ENCODE peak calls at places on chromosome 14, in four cellular contexts. One of them, this sample, is unnamed.
A peak's percentile ranks its signal among the peaks of the same experiment; 100 is the strongest.

GRCh38 chr14:31930493-31931225 is 146.4 kb upstream of the ARHGAP5 start:
- DNase-seq in ovary: no peak
- DNase-seq in psoas muscle: no peak
- DNase-seq in upper lobe of right lung: no peak
- DNase-seq in this sample: no peak

GRCh38 chr14:89720076-89720687 is 234.3 kb downstream of the EFCAB11 start:
- DNase-seq in ovary: no peak
- DNase-seq in psoas muscle: no peak
- DNase-seq in upper lobe of right lung: no peak
- DNase-seq in this sample: no peak

GRCh38 chr14:59275668-59276067 is 87.2 kb downstream of the DAAM1 start:
- DNase-seq in ovary: no peak
- DNase-seq in psoas muscle: no peak
- DNase-seq in upper lobe of right lung: no peak
- DNase-seq in this sample: peak; percentile 92

GRCh38 chr14:93961610-93962009 is 14.8 kb downstream of the ASB2 start:
- DNase-seq in ovary: no peak
- DNase-seq in psoas muscle: no peak
- DNase-seq in upper lobe of right lung: no peak
- DNase-seq in this sample: no peak

GRCh38 chr14:62313228-62313627 is 551.0 kb downstream of the SNAPC1 start:
- DNase-seq in ovary: no peak
- DNase-seq in psoas muscle: no peak
- DNase-seq in upper lobe of right lung: no peak
- DNase-seq in this sample: no peak

GRCh38 chr14:91048676-91049075 is 11.8 kb downstream of the RPS6KA5 start:
- DNase-seq in ovary: no peak
- DNase-seq in psoas muscle: no peak
- DNase-seq in upper lobe of right lung: no peak
- DNase-seq in this sample: no peak

GRCh38 chr14:64998455-64998931 is 11.8 kb downstream of the FNTB start:
- DNase-seq in ovary: no peak
- DNase-seq in psoas muscle: no peak
- DNase-seq in upper lobe of right lung: no peak
- DNase-seq in this sample: no peak

GRCh38 chr14:86532219-86532618 is 1002.3 kb downstream of the FLRT2 start:
- DNase-seq in ovary: no peak
- DNase-seq in psoas muscle: no peak
- DNase-seq in upper lobe of right lung: no peak
- DNase-seq in this sample: no peak

GRCh38 chr14:23044840-23045239 is 2.8 kb downstream of the PSMB11 start:
- DNase-seq in ovary: peak; percentile 14
- DNase-seq in psoas muscle: no peak
- DNase-seq in upper lobe of right lung: no peak
- DNase-seq in this sample: no peak

GRCh38 chr14:23040100-23040499 is 1.9 kb upstream of the PSMB11 start:
- DNase-seq in ovary: no peak
- DNase-seq in psoas muscle: no peak
- DNase-seq in upper lobe of right lung: no peak
- DNase-seq in this sample: no peak

GRCh38 chr14:23043749-23044148 is 1.7 kb downstream of the PSMB11 start:
- DNase-seq in ovary: peak; percentile 14
- DNase-seq in psoas muscle: no peak
- DNase-seq in upper lobe of right lung: no peak
- DNase-seq in this sample: no peak

GRCh38 chr14:23041729-23042128 is 283 bp upstream of the PSMB11 start:
- DNase-seq in ovary: peak; percentile 10
- DNase-seq in psoas muscle: no peak
- DNase-seq in upper lobe of right lung: no peak
- DNase-seq in this sample: no peak

GRCh38 chr14:23042162-23042965 is at the start of gene PSMB11:
- DNase-seq in ovary: peak; percentile 29
- DNase-seq in psoas muscle: no peak
- DNase-seq in upper lobe of right lung: no peak
- DNase-seq in this sample: no peak
- TF ChIP-seq CTCF in ovary: no peak
- TF ChIP-seq CTCF in psoas muscle: no peak
- TF ChIP-seq CTCF in upper lobe of right lung: no peak
- TF ChIP-seq CTCF in this sample: no peak

GRCh38 chr14:105167303-105168092 is 1.1 kb downstream of the JAG2 start:
- DNase-seq in ovary: no peak
- DNase-seq in psoas muscle: peak; percentile 72
- DNase-seq in upper lobe of right lung: no peak
- DNase-seq in this sample: no peak
- H3K4me3 ChIP-seq in ovary: peak overlapping the region; percentile 7
- H3K4me3 ChIP-seq in psoas muscle: peak overlapping the region; percentile 70
- H3K4me3 ChIP-seq in upper lobe of right lung: peak overlapping the region; percentile 51
- H3K4me3 ChIP-seq in this sample: peak overlapping the region; percentile 11

DNA sequence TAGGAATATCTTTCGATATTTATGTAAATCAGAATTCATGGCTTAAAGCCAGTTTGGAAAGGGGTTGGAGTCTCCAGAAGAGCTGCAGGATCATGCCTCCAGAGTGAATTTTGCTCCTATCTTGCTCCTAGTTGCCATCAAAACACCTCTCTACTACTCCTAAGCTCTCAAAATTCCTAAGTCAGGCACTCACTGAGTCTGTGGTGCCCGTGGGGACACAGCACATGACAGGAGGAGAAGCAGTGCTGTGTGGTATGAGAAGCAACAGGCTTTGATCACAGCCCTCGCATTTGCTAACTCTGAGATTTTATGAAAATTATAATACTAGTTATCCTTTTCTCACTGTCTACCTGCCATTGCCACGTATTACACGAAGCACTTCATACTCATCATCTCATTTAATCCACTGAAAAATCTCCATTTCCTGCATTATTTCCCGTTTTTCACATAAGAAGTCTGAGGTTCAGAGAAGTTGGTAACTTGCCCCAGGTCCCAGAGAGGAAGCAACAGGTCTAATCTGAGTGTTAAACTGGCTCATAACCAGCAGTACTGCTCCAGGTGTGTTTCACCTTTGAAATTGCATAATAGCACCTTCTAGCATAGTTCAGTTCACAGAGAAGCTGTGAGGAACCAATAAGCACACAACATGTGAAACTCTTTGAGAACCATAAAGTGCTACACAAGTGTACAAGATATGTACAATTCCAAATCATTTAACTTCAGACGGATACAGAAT is 33.1 kb upstream of the SLC35F4 start:
- DNase-seq in ovary: no peak
- DNase-seq in psoas muscle: no peak
- DNase-seq in upper lobe of right lung: no peak
- DNase-seq in this sample: no peak
- H3K27me3 ChIP-seq in ovary: no peaks in the 10 kb centered on the region
- H3K27me3 ChIP-seq in psoas muscle: no peaks in the 10 kb centered on the region
- H3K27me3 ChIP-seq in upper lobe of right lung: peaks cover 13% of the 10 kb centered on the region
- H3K27me3 ChIP-seq in this sample: no peaks in the 10 kb centered on the region

GRCh38 chr14:100709956-100710284 is 16.8 kb upstream of the DLK1 start:
- DNase-seq in ovary: no peak
- DNase-seq in psoas muscle: no peak
- DNase-seq in upper lobe of right lung: no peak
- DNase-seq in this sample: no peak
- TF ChIP-seq CTCF in ovary: no peak
- TF ChIP-seq CTCF in psoas muscle: no peak
- TF ChIP-seq CTCF in upper lobe of right lung: no peak
- TF ChIP-seq CTCF in this sample: no peak

GRCh38 chr14:34781242-34781641 is 66.8 kb upstream of the CFL2 start:
- DNase-seq in ovary: no peak
- DNase-seq in psoas muscle: no peak
- DNase-seq in upper lobe of right lung: no peak
- DNase-seq in this sample: peak; percentile 74
- H3K4me3 ChIP-seq in ovary: no peak overlapping the region
- H3K4me3 ChIP-seq in psoas muscle: no peak overlapping the region
- H3K4me3 ChIP-seq in upper lobe of right lung: no peak overlapping the region
- H3K4me3 ChIP-seq in this sample: no peak overlapping the region

DNA sequence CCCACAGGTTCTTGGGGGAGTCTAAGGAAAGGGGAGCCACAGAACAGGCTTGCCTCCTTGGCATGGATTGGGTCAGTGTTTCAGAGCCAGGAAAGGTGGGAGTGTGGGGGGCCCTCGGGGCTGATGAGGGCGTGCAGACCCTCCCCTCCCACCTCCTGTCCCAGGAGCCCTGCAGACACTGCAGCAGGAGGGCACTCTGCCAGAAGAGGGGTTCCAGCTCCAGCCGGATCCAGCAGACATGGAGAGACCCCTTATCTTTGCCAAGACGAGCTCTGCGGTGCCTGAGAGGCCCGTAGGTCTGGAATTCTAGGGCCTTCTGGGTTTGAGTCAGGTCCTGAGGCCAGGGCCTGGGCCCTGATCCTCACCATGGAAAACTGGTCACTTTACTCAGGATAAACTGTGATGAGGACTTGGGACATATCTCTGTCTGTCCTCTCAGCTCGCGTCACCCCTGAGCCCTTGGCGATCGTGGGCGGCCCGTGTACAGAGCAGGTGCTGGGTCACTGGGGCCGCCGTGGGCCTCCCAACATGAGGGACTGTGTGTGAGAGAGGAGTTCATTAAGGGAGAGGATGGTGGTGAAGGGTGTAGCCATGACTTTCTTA is 13.8 kb downstream of the MEG3 start:
- DNase-seq in ovary: peak; percentile 71
- DNase-seq in psoas muscle: no peak
- DNase-seq in upper lobe of right lung: no peak
- DNase-seq in this sample: no peak
- H3K27me3 ChIP-seq in ovary: no peaks in the 10 kb centered on the region
- H3K27me3 ChIP-seq in psoas muscle: peaks cover 10% of the 10 kb centered on the region
- H3K27me3 ChIP-seq in upper lobe of right lung: peaks cover 5% of the 10 kb centered on the region
- H3K27me3 ChIP-seq in this sample: no peaks in the 10 kb centered on the region

GRCh38 chr14:79809849-79810612 is 401.3 kb downstream of the DIO2 start:
- DNase-seq in ovary: no peak
- DNase-seq in psoas muscle: no peak
- DNase-seq in upper lobe of right lung: no peak
- DNase-seq in this sample: no peak
- TF ChIP-seq CTCF in ovary: no peak
- TF ChIP-seq CTCF in psoas muscle: peak; percentile 12
- TF ChIP-seq CTCF in upper lobe of right lung: no peak
- TF ChIP-seq CTCF in this sample: peak; percentile 30

GRCh38 chr14:103512701-103513611 is 9.7 kb downstream of the CKB start:
- DNase-seq in ovary: peak; percentile 71
- DNase-seq in psoas muscle: peak; percentile 81
- DNase-seq in upper lobe of right lung: peak; percentile 88
- DNase-seq in this sample: no peak
- H3K4me3 ChIP-seq in ovary: no peak overlapping the region
- H3K4me3 ChIP-seq in psoas muscle: no peak overlapping the region
- H3K4me3 ChIP-seq in upper lobe of right lung: no peak overlapping the region
- H3K4me3 ChIP-seq in this sample: no peak overlapping the region

DNA sequence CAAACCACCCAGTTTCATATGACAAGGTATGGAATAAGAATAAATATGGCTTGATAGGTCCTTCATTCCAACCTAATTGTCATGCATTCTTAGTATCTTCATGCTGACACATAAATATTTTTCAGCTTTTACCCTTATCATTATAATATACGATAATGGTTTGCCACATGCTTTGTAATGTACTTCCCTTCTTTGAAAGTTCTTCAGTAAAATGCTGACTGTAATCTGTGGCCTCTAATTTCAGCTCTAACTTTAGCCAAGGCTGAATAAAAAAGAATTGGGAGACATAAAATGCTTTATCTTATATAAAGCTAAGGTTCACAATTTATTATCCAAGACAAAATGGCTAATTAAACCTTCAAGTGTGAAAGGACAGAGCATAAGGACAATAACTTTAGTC is 2.6 kb upstream of the MAP4K5 start:
- DNase-seq in ovary: no peak
- DNase-seq in psoas muscle: no peak
- DNase-seq in upper lobe of right lung: no peak
- DNase-seq in this sample: no peak
- H3K27me3 ChIP-seq in ovary: no peaks in the 10 kb centered on the region
- H3K27me3 ChIP-seq in psoas muscle: no peaks in the 10 kb centered on the region
- H3K27me3 ChIP-seq in upper lobe of right lung: no peaks in the 10 kb centered on the region
- H3K27me3 ChIP-seq in this sample: no peaks in the 10 kb centered on the region

DNA sequence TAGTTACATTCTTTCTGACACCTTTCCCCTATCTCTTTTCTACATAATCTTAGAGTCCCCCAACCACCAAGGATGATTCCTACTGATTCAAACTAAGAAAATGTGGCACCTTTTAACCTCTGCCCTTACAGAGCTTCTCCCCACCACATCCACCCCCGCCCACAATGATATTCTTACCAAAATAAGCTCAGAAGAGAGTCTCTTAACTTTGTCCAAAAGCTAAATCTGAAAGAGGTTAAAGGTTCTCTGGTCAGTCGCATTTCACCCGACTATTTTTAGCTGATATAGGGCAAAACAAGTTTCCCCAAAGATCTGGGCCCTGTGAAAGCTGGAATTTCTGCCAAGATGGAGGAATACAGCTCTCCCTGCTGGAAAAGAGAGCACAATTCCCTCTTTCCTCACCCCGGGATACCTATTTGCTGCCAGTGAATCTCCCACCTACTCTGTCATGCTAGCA is 128.6 kb downstream of the ZFP36L1 start:
- DNase-seq in ovary: no peak
- DNase-seq in psoas muscle: no peak
- DNase-seq in upper lobe of right lung: no peak
- DNase-seq in this sample: no peak
- TF ChIP-seq CTCF in ovary: no peak
- TF ChIP-seq CTCF in psoas muscle: no peak
- TF ChIP-seq CTCF in upper lobe of right lung: no peak
- TF ChIP-seq CTCF in this sample: no peak

This sample was measured in BJ.